ENCODE peak calls at places on chromosomes 6 and 20, in nine cellular contexts. E is CD8-positive, alpha-beta T cell; L is GM13977; B is heart left ventricle; V is astrocyte of the spinal cord; R is AG10803; M is psoas muscle; T is lower lobe of right lung; J is cardiac fibroblast. O is an unnamed sample.

GRCh38 chr20:46348972-46349741 is 40.9 kb upstream of the CDH22 start:
- DNase-seq in E (peak; percentile 25), L (peak; percentile 68), B (peak; percentile 55), V (peak; percentile 38), R (peak; percentile 29), M (peak; percentile 66), T (peak; percentile 67), J (peak; percentile 54), O (no peak)

GRCh38 chr6:27651371-27651732 is 178.4 kb upstream of the ZNF184 start:
- DNase-seq in E (no peak), L (no peak), B (no peak), V (no peak), R (no peak), M (no peak), T (no peak), J (peak; percentile 24), O (no peak)

GRCh38 chr20:11826334-11826733 is 91.4 kb upstream of the BTBD3 start:
- DNase-seq in E (no peak), L (no peak), B (no peak), V (no peak), R (no peak), M (no peak), T (no peak), J (no peak), O (no peak)

GRCh38 chr20:31542963-31543362 is 28.7 kb downstream of the HM13 start:
- DNase-seq in E (no peak), L (no peak), B (no peak), V (no peak), R (no peak), M (no peak), T (no peak), J (no peak), O (no peak)

GRCh38 chr20:41566896-41567527 is 51.2 kb downstream of the CHD6 start:
- DNase-seq in E (no peak), L (no peak), B (no peak), V (no peak), R (no peak), M (no peak), T (no peak), J (no peak), O (no peak)

GRCh38 chr20:34907616-34908469 is 31.4 kb downstream of the ACSS2 start:
- DNase-seq in E (no peak), L (no peak), B (peak; percentile 57), V (peak; percentile 84), R (peak; percentile 86), M (peak; percentile 48), T (no peak), J (peak; percentile 74), O (no peak)

GRCh38 chr20:16129411-16129810 is 443.8 kb downstream of the KIF16B start:
- DNase-seq in E (no peak), L (no peak), B (no peak), V (no peak), R (no peak), M (no peak), T (no peak), J (no peak), O (no peak)

GRCh38 chr6:45105170-45105820 is 222.8 kb upstream of the RUNX2 start:
- DNase-seq in E (no peak), L (no peak), B (no peak), V (peak; percentile 73), R (no peak), M (no peak), T (no peak), J (peak; percentile 65), O (no peak)

GRCh38 chr6:33199687-33200233 is 705 bp downstream of the RXRB start:
- DNase-seq in E (peak; percentile 56), L (peak; percentile 86), B (peak; percentile 78), V (peak; percentile 46), R (peak; percentile 62), M (no peak), T (no peak), J (peak; percentile 62), O (no peak)

GRCh38 chr20:41978875-41979274 is 360.7 kb upstream of the CHD6 start:
- DNase-seq in E (no peak), L (no peak), B (no peak), V (no peak), R (no peak), M (no peak), T (no peak), J (no peak), O (no peak)

GRCh38 chr6:52566853-52567279 is 10.0 kb downstream of the TRAM2 start:
- DNase-seq in E (no peak), L (no peak), B (no peak), V (peak; percentile 84), R (peak; percentile 95), M (peak; percentile 21), T (no peak), J (peak; percentile 99), O (no peak)

GRCh38 chr6:52562915-52563314 is 13.9 kb downstream of the TRAM2 start:
- DNase-seq in E (no peak), L (no peak), B (no peak), V (no peak), R (no peak), M (no peak), T (no peak), J (no peak), O (no peak)

GRCh38 chr6:52564856-52565255 is 12.0 kb downstream of the TRAM2 start:
- DNase-seq in E (no peak), L (no peak), B (no peak), V (no peak), R (no peak), M (no peak), T (no peak), J (no peak), O (no peak)

GRCh38 chr6:52568320-52568719 is 8.5 kb downstream of the TRAM2 start:
- DNase-seq in E (no peak), L (no peak), B (no peak), V (no peak), R (no peak), M (no peak), T (no peak), J (no peak), O (no peak)

DNA sequence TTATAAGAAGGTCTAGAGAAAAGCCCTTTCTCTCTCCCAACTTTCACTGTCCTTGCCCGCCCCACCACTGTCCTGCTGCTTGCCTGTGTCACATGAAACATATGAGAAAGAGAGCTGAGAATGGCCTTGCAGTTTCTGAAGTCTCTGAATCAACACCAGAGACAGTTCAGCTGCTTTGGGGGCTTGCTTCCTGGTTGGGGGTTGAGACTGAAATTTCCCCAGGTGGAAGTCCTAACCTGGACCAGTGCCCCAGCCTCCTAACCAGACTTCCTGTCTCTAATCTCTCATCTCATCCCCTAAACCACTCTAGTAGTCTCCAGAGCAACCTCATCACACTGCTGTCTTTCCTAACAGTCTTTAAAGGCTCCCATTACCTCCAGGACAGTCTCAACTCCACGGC is 10.7 kb downstream of the TRAM2 start:
- DNase-seq in E (no peak), L (no peak), B (no peak), V (no peak), R (no peak), M (no peak), T (no peak), J (no peak), O (no peak)
- TF ChIP-seq CTCF in E (no peak), L (no peak), B (no peak), V (no peak), R (no peak), M (no peak), T (no peak), J (no peak), O (no peak)

DNA sequence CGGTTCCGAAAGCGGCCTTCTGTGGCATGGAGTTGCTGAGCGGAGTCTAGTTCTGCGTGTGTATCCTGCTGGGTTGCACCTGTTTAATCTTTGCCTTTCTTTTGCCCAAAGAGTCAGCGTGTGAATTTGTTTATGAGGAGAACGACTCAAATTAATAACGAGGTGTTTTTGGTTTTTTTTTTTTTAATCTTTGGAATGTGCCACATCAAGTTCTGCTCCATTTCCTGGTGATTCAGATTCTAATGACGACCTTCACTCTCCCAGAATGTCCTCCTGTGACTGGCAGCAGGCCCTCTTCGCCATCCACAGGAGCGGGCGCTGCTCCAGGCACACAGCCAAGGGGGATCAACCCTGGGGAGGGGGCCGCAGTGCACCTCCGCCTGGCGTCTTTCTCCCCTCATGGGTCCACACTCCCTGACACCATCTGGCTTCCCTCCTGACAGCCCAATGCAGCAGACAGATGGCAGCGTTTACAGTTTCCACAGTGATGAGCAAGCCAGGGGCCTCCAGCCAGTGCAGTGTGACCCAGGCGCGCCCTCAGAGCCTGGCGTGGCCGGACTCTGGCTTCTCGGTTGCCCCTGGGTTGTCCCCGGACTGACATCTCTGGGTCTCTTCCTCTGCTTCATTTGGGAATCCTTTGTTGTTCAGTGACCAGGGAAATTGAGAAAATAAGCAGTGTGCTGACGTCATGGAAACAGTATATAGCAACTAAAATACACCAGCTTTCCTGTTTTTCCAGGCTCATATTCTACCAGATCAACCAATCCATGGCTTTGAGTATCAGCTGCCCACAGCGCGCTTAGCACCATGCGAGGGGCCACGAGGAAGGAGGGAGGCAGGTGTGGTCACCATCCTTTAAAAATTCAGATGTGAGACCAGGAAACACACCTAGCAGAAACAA is 27.4 kb upstream of the AFDN start:
- DNase-seq in E (no peak), L (no peak), B (no peak), V (peak; percentile 27), R (no peak), M (no peak), T (no peak), J (peak; percentile 6), O (no peak)
- TF ChIP-seq CTCF in E (no peak), L (no peak), B (no peak), V (no peak), R (no peak), M (no peak), T (no peak), J (no peak), O (no peak)

DNA sequence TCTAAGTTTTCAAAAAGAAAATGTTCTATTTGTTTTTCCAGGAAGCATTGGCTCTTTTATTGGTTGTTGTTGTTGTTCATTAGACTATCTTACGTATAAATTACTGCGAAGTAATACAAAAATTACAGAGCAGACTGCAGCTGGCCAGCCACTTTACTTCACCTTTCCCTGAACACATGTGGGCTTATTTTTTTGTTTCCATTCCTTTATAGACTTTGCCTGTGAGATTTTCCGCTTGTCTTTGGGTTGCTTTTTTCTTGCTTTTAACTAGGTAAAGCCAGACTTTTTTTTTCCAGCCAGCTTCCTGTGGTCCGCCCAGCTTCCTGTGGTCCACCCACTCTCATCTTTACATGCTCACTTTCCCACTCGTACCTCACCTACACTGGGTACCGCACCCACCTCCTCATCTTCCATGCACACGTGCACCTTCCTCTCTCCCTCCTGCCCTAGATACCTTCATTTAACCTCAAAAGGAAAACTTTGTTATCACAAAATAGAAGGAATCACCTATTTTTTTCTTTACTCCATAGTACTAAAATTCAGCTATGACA is 79.0 kb downstream of the IPCEF1 start:
- DNase-seq in E (no peak), L (no peak), B (no peak), V (no peak), R (no peak), M (no peak), T (no peak), J (no peak), O (no peak)
- TF ChIP-seq CTCF in E (no peak), L (peak; percentile 2), B (no peak), V (no peak), R (no peak), M (no peak), T (no peak), J (no peak), O (peak; percentile 17)

DNA sequence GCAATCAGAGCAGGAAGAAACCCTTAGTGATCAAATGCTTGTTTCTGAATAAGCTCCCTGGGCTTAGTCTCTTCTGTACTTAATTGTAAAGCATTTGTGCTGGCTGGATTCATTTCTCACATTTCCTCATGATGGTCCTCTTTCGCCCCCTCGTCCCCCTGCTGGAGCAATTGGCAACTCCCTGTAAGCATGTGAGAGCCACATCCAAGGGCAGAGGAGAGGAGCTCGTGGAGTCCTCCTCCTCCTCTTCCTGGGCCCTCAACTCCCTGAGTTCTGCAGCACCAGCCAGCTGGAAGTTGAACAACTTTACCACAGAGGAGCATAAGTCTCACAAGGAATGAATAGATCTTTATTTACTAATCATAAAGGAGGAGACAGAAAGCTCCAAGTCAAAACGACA is 12.6 kb downstream of the ANKEF1 start:
- DNase-seq in E (no peak), L (no peak), B (no peak), V (no peak), R (no peak), M (no peak), T (no peak), J (no peak), O (no peak)
- TF ChIP-seq CTCF in E (no peak), L (no peak), B (no peak), V (peak; percentile 33), R (no peak), M (no peak), T (no peak), J (peak; percentile 29), O (no peak)

O was measured in mesothelial cell of epicardium.